ENCODE peak calls at places on chromosomes 2 and 18, in ten cellular contexts. S, U, Q, R, C, K, L, W, E and O are unnamed samples.

GRCh38 chr2:200624660-200625059 is 38.8 kb downstream of the AOX1 start:
- DNase-seq in Q (no peak), W (no peak), S (no peak), E (no peak), C (no peak), R (no peak), K (peak; percentile 73), U (no peak), L (peak; percentile 70), O (no peak)

GRCh38 chr2:240990726-240991377 is 7.6 kb upstream of the SNED1 start:
- DNase-seq in W (no peak), R (no peak), Q (no peak), S (no peak), U (no peak), C (no peak), L (no peak), K (no peak), E (no peak), O (no peak)

GRCh38 chr2:224849264-224849663 is 133.1 kb upstream of the CCDC195 start:
- DNase-seq in L (peak; percentile 75), U (no peak), Q (no peak), K (no peak), W (no peak), E (no peak), S (no peak), C (no peak), R (no peak), O (no peak)

GRCh38 chr2:190069936-190070696 is 7.6 kb upstream of the MSTN start:
- DNase-seq in S (peak; percentile 10), C (no peak), U (peak; percentile 23), K (peak; percentile 87), Q (no peak), E (peak; percentile 81), R (no peak), W (peak; percentile 67), L (peak; percentile 75), O (no peak)

GRCh38 chr2:229825476-229825875 is 96.3 kb downstream of the TRIP12 start:
- DNase-seq in Q (no peak), E (no peak), L (no peak), S (no peak), U (no peak), W (no peak), R (no peak), C (no peak), K (no peak), O (no peak)

GRCh38 chr2:38131665-38132064 is 55.7 kb upstream of the CYP1B1 start:
- DNase-seq in K (no peak), L (no peak), E (no peak), S (no peak), C (no peak), Q (no peak), R (no peak), W (no peak), U (no peak), O (no peak)

GRCh38 chr2:178859760-178860159 is 52.5 kb upstream of the TTN start:
- DNase-seq in K (peak; percentile 47), S (no peak), L (no peak), U (no peak), R (no peak), C (no peak), Q (no peak), E (no peak), W (peak; percentile 85), O (no peak)

GRCh38 chr18:23619388-23619873 is 33.1 kb upstream of the NPC1 start:
- DNase-seq in E (no peak), W (no peak), S (no peak), C (peak; percentile 32), K (peak; percentile 29), L (peak; percentile 18), R (no peak), U (no peak), Q (peak; percentile 86), O (no peak)

GRCh38 chr2:53782681-53783080 is 4.1 kb downstream of the ASB3 start:
- DNase-seq in W (no peak), E (no peak), C (no peak), S (no peak), L (no peak), Q (no peak), K (no peak), R (no peak), U (no peak), O (no peak)

GRCh38 chr2:240203842-240204270 is 63.4 kb upstream of the OTOS start:
- DNase-seq in R (no peak), C (no peak), K (no peak), L (no peak), U (no peak), E (no peak), S (no peak), Q (no peak), W (no peak), O (no peak)

GRCh38 chr2:12502759-12503158 is 214.0 kb upstream of the TRIB2 start:
- DNase-seq in E (peak; percentile 26), R (no peak), C (no peak), S (no peak), L (no peak), Q (no peak), U (no peak), W (no peak), K (no peak), O (no peak)